ENCODE peak calls at places on chromosomes 12 and 14, in eight cellular contexts. K, I, S, Y, T, F, W and D are unnamed samples.

GRCh38 chr12:52059582-52060497 is 8.6 kb downstream of the NR4A1 start:
- DNase-seq in F (no peak), T (no peak), S (no peak), K (no peak), I (no peak), Y (no peak), W (no peak), D (no peak)

GRCh38 chr12:27645671-27646070 is 50.6 kb upstream of the REP15 start:
- DNase-seq in T (no peak), F (no peak), S (no peak), Y (no peak), I (no peak), W (no peak), K (no peak), D (no peak)

GRCh38 chr14:100902295-100902694 is 1.2 kb downstream of the RTL1 start:
- DNase-seq in S (peak), W (peak), Y (no peak), T (no peak), K (no peak), I (no peak), F (peak), D (no peak)

GRCh38 chr12:17110316-17110715 is 504.4 kb upstream of the LMO3 start:
- DNase-seq in I (no peak), F (no peak), T (no peak), S (peak), Y (no peak), W (no peak), K (no peak), D (no peak)

GRCh38 chr14:65103150-65103760 is 938 bp upstream of the MAX start:
- DNase-seq in W (peak), T (peak), K (no peak), S (no peak), Y (no peak), I (no peak), F (peak), D (no peak)

GRCh38 chr12:102543931-102544485 is 63.6 kb upstream of the IGF1 start:
- DNase-seq in K (no peak), F (no peak), T (no peak), Y (no peak), S (no peak), W (no peak), I (no peak), D (no peak)

GRCh38 chr14:38074091-38074490 is 133.6 kb upstream of the SSTR1 start:
- DNase-seq in F (no peak), T (no peak), S (no peak), Y (no peak), W (no peak), K (no peak), I (no peak), D (peak)

GRCh38 chr14:71355324-71356201 is 448.3 kb downstream of the PCNX1 start:
- DNase-seq in K (peak), I (no peak), F (no peak), S (peak), T (no peak), Y (peak), W (no peak), D (no peak)

GRCh38 chr12:22551624-22552023 is 7.3 kb upstream of the C2CD5 start:
- DNase-seq in T (no peak), F (no peak), I (no peak), K (no peak), Y (no peak), W (no peak), S (no peak), D (no peak)

GRCh38 chr14:69636051-69636639 is 24.7 kb downstream of the SUSD6 start:
- DNase-seq in S (no peak), I (no peak), F (no peak), W (no peak), K (no peak), Y (no peak), T (no peak), D (no peak)

GRCh38 chr12:104588048-104588942 is 131.5 kb downstream of the CHST11 start:
- DNase-seq in T (peak), K (no peak), I (no peak), S (no peak), F (peak), W (no peak), Y (no peak), D (peak)

GRCh38 chr12:27922591-27923139 is 49.9 kb downstream of the PTHLH start:
- DNase-seq in W (no peak), K (no peak), T (peak), S (no peak), I (no peak), Y (no peak), F (peak), D (no peak)

GRCh38 chr12:25301798-25302197 is 51.1 kb upstream of the KRAS start:
- DNase-seq in I (no peak), Y (no peak), W (no peak), K (no peak), F (no peak), S (no peak), T (no peak), D (no peak)

GRCh38 chr12:9134981-9135628 is 19.4 kb upstream of the A2M start:
- DNase-seq in I (no peak), Y (no peak), S (no peak), F (peak), T (no peak), K (no peak), W (peak), D (no peak)

GRCh38 chr12:29562167-29562776 is 64.8 kb upstream of the OVCH1 start:
- DNase-seq in W (no peak), F (no peak), S (peak), K (no peak), Y (no peak), T (peak), I (no peak), D (no peak)

GRCh38 chr12:51183816-51184215 is 10.9 kb upstream of the TFCP2 start:
- DNase-seq in S (peak), W (no peak), I (no peak), Y (no peak), T (peak), K (peak), F (peak), D (peak)

GRCh38 chr12:100268835-100269564 is 2.0 kb downstream of the SCYL2 start:
- DNase-seq in T (no peak), F (peak), K (no peak), S (peak), W (no peak), I (no peak), Y (no peak), D (no peak)
- H3K4me3 ChIP-seq in T (peak), F (peak), K (peak), S (peak), W (peak), I (no peak), Y (peak), D (peak)

GRCh38 chr12:55515696-55516095 is 23.5 kb downstream of the OR6C68 start:
- DNase-seq in T (no peak), I (no peak), W (peak), F (peak), K (no peak), Y (no peak), S (no peak), D (no peak)

GRCh38 chr12:55516391-55516790 is 24.2 kb downstream of the OR6C68 start:
- DNase-seq in K (no peak), T (no peak), W (no peak), I (no peak), S (no peak), F (no peak), Y (no peak), D (no peak)
- TF ChIP-seq CTCF in K (no peak), T (no peak), W (peak), I (no peak), S (no peak), F (no peak), Y (no peak), D (no peak)

GRCh38 chr14:31456841-31457664 is at the start of gene DTD2:
- DNase-seq in S (peak), W (peak), I (peak), T (peak), F (peak), K (peak), Y (peak), D (peak)
- H3K4me3 ChIP-seq in S (peak), W (peak), I (peak), T (peak), F (peak), K (peak), Y (peak), D (peak)

GRCh38 chr12:48996794-48997718 is 2.1 kb downstream of the DDN start:
- DNase-seq in T (peak), I (peak), W (peak), Y (no peak), K (peak), F (peak), S (peak), D (no peak)
- TF ChIP-seq CTCF in T (peak), I (peak), W (peak), Y (peak), K (peak), F (peak), S (peak), D (peak)

GRCh38 chr12:121010860-121011259 is 5.4 kb downstream of the C12orf43 start:
- DNase-seq in S (no peak), K (no peak), F (no peak), T (no peak), Y (no peak), W (no peak), I (no peak), D (no peak)
- H3K4me3 ChIP-seq in S (no peak), K (no peak), F (no peak), T (no peak), Y (no peak), W (no peak), I (no peak), D (no peak)

GRCh38 chr12:68893201-68893600 is 39.8 kb downstream of the CPM start:
- DNase-seq in S (no peak), I (no peak), W (no peak), T (no peak), K (no peak), Y (no peak), F (no peak), D (no peak)
- TF ChIP-seq CTCF in S (no peak), I (no peak), W (no peak), T (no peak), K (no peak), Y (no peak), F (no peak), D (no peak)

GRCh38 chr14:95700221-95700976 is 13.5 kb downstream of the TCL1A start:
- DNase-seq in W (no peak), K (no peak), F (no peak), I (no peak), T (no peak), Y (no peak), S (no peak), D (no peak)
- H3K4me3 ChIP-seq in W (no peak), K (no peak), F (no peak), I (no peak), T (no peak), Y (no peak), S (no peak), D (no peak)

GRCh38 chr12:16076553-16076952 is 165.4 kb downstream of the DERA start:
- DNase-seq in Y (no peak), T (no peak), S (peak), I (no peak), F (peak), W (peak), K (no peak), D (peak)
- TF ChIP-seq CTCF in Y (peak), T (peak), S (peak), I (no peak), F (peak), W (peak), K (no peak), D (peak)

DNA sequence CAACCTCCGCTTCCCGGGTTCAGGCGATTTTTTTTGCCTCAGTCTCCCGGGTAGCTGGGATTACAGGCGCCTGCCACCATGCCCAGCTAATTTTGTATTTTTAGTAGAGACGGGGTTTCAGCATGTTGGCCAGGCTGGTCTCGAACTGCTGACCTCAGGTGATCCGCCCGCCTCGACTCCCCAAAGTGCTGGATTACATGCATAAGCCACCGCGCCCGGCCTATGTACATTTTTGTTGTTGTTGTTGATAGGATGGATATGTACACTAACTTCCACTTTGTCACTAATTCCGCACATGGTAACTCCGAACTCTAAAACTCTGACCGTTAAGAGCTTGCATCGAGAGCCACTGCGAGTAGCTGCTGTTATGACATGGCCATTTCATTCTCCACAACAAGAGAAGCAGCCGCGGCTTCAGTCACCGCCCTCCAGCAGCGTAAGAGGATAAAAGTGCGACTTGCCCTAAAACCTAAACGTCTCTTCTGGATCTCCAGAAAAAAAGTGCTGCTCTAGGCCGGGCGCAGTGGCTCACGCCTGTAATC is 742 bp upstream of the MARS1 start:
- DNase-seq in T (no peak), F (no peak), S (no peak), Y (no peak), K (no peak), W (no peak), I (no peak), D (no peak)
- H3K4me3 ChIP-seq in T (peak), F (peak), S (no peak), Y (peak), K (peak), W (no peak), I (no peak), D (peak)